ENCODE peak calls at places on chromosomes 12 and 14, in six cellular contexts. T is kidney, Q is IMR-90, O is lung, B is fibroblast of lung, M is adrenal gland. D is an unnamed sample. For H3K4me1, the result is how much of the 10 kb centered on the place peaks cover.

GRCh38 chr12:54936736-54937135 is 47.8 kb downstream of the TESPA1 start:
- DNase-seq in T (no peak), Q (no peak), O (no peak), B (no peak), M (no peak), D (no peak)

GRCh38 chr12:95882080-95882479 is 23.3 kb downstream of the SNRPF start:
- DNase-seq in T (no peak), Q (peak), O (no peak), B (no peak), M (no peak), D (no peak)

GRCh38 chr12:103742349-103742784 is 98.7 kb downstream of the NT5DC3 start:
- DNase-seq in T (no peak), Q (no peak), O (no peak), B (peak), M (peak), D (no peak)

GRCh38 chr12:49791156-49791555 is 37.1 kb downstream of the NCKAP5L start:
- DNase-seq in T (no peak), Q (no peak), O (no peak), B (no peak), M (no peak), D (no peak)

GRCh38 chr12:48198619-48198973 is 4.5 kb downstream of the OR10AD1 start:
- DNase-seq in T (peak), Q (no peak), O (no peak), B (peak), M (peak), D (no peak)

GRCh38 chr14:89912667-89913211 is 41.8 kb downstream of the EFCAB11 start:
- DNase-seq in T (no peak), Q (peak), O (no peak), B (peak), M (peak), D (peak)

GRCh38 chr12:117660896-117661295 is 299.5 kb upstream of the NOS1 start:
- DNase-seq in T (no peak), Q (no peak), O (no peak), B (no peak), M (no peak), D (no peak)

GRCh38 chr14:99261916-99262787 is 9.8 kb downstream of the BCL11B start:
- DNase-seq in T (no peak), Q (no peak), O (no peak), B (no peak), M (no peak), D (no peak)

GRCh38 chr12:27970391-27970980 is 2.0 kb downstream of the PTHLH start:
- DNase-seq in T (peak), Q (peak), O (no peak), B (peak), M (peak), D (no peak)

DNA sequence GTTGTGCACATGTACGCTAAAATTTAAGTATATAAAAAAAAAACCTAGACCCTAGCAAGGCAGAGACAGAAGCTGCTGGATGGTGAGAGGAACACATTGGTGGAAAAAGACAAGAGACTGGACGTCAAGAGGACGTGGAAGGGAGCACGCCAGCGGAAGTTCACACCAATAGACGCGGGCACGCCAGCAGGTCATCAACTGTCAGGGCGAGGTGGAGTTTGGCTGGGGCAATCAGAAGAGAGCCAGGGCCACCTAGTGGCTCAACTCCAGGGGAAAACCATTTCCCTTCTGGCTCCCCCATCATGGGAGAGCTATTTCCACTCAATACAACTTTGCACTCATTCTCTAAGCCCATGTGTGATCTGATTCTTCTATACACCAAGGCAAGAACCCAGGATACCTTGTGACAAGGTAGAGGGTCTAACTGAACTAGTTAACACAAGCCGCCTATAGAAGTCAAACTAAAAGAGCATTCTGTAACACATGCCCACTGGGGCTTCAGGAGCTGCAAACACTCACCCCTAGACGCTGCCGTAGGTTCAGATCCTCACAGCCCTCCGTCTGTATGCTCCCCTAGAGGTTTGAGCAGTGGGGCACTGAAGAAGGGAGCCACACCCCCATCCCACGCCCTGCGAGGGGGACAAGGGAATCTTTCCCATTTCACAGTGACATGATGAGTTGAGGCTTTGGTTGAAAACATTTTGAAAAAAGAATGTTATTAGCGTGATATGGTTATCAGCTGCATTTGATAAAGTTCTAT is 702.7 kb downstream of the TMTC2 start:
- DNase-seq in T (no peak), Q (no peak), O (no peak), B (no peak), M (peak), D (peak)
- TF ChIP-seq CTCF in T (peak), Q (no peak), O (no peak), B (no peak), M (peak), D (peak)

DNA sequence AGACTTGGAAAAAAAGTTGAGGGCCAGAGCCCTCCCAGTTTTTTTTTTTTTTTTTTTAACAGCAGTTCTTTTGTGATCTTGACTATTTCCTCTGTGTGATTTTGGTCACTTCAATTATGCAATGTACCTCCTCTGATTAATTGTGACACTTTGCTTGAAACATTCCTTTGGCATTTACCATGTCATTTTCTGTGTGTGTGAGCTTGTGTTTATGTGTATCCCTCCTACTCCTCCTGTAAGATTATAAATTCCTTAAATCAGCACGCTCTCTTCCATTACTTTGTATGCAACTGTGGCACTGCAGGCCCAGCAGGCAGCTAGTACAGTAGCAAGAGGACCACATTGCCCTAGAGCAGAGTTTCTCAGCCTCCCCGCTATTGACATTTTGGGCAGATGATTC is 33.2 kb upstream of the GALNT16 start:
- DNase-seq in T (no peak), Q (no peak), O (no peak), B (no peak), M (no peak), D (no peak)
- H3K4me3 ChIP-seq in T (no peak), Q (no peak), O (no peak), B (no peak), M (no peak), D (no peak)

GRCh38 chr14:54488646-54489317 is at the start of gene GMFB:
- DNase-seq in T (peak), Q (peak), O (peak), B (peak), M (peak), D (peak)

GRCh38 chr14:54486685-54487084 is 2.1 kb downstream of the GMFB start:
- DNase-seq in T (no peak), Q (no peak), O (no peak), B (peak), M (no peak), D (no peak)

GRCh38 chr14:54488318-54488645 is 498 bp downstream of the GMFB start:
- DNase-seq in T (no peak), Q (no peak), O (no peak), B (no peak), M (no peak), D (no peak)

GRCh38 chr14:54489318-54489683 is 521 bp upstream of the GMFB start:
- DNase-seq in T (no peak), Q (no peak), O (no peak), B (no peak), M (no peak), D (no peak)

DNA sequence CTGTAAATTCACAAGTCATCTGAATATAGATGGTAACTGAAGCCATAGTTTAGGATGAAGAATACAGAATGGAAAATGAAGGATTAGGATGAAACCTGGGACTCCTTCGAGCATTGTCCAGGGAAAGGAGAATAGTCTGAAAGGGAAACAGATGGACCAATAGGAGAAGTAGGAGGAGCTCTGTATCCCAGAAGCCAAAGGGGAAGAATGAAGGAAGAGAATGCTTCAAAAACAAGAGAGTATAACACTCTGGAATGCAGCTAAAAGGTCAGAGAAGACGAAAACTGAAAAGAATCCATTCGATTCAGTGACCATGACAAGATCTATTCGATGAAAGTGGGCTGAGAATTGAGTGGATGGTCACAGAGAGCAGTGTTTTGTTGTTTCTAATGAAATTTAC is 1.0 kb downstream of the GMFB start:
- DNase-seq in T (no peak), Q (peak), O (no peak), B (peak), M (no peak), D (no peak)
- H3K4me1 ChIP-seq in T (under half), Q (under half), O (under half), B (under half), M (under half), D (under half)

DNA sequence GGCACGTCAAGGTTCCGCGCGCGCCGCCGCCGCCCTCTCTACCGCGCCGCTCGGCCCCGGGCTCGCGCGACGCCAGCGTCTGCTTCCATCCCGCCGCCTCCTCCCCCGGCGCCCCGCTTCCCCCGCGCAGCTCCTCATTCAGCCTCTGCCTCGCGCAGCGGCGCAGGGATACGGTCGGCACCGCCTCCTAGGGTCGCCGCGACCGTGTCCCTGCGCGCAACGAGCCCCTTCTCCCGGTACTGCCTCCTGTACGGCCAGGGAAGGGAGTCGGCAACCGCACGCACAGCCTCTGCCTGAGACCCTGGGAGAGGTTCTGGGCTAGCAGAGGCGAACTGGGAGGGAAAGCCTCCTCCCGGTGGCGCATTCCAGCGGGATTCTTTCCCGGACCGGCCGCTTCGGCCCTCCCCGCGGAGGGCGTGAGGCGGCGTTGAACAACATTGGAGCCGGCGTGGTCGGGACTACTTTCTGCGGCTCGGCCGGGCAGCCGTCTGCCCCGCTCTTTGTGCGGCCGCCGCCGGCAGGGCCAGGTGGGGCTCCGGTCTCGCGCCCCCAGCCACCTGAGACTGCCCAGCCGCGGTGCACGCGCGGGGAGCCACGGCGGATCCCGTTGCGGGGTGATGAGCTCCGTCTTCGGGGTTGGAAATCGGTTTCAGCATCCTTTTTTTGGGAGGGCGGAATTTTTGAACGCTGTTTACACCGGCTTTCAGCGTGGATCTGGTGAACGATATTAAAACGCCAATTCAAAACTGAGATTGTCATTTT is at the start of gene LRP6:
- DNase-seq in T (peak), Q (peak), O (peak), B (peak), M (peak), D (peak)
- TF ChIP-seq CTCF in T (no peak), Q (no peak), O (no peak), B (no peak), M (no peak), D (no peak)

GRCh38 chr12:68304626-68305025 is 27.5 kb downstream of the MDM1 start:
- DNase-seq in T (no peak), Q (peak), O (no peak), B (no peak), M (no peak), D (no peak)
- H3K4me3 ChIP-seq in T (no peak), Q (no peak), O (no peak), B (no peak), M (no peak), D (no peak)

DNA sequence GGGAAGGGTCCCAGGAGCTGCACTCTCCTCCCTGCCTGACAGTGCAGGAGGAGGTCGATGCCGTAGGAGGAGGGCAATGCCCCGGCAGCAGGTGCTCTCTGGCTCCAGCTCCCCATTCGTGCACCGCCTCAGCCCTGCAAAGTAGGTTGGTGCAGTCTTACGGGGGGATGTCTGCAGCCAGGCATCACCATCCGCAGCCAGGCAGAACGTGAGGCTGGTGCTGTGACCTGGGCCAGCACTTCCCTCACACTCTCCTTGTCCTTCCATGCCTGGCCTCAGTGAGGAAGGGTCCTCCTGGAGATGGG is 185.0 kb upstream of the C14orf180 start:
- DNase-seq in T (peak), Q (no peak), O (no peak), B (no peak), M (no peak), D (no peak)
- H3K4me1 ChIP-seq in T (under half), Q (under half), O (under half), B (under half), M (under half), D (under half)

GRCh38 chr12:71942259-71942658 is 3.6 kb downstream of the TPH2 start:
- DNase-seq in T (no peak), Q (no peak), O (no peak), B (no peak), M (no peak), D (no peak)

GRCh38 chr12:71935594-71935993 is 3.1 kb upstream of the TPH2 start:
- DNase-seq in T (no peak), Q (peak), O (no peak), B (no peak), M (no peak), D (no peak)

GRCh38 chr12:71941174-71941573 is 2.5 kb downstream of the TPH2 start:
- DNase-seq in T (no peak), Q (no peak), O (no peak), B (no peak), M (no peak), D (no peak)

DNA sequence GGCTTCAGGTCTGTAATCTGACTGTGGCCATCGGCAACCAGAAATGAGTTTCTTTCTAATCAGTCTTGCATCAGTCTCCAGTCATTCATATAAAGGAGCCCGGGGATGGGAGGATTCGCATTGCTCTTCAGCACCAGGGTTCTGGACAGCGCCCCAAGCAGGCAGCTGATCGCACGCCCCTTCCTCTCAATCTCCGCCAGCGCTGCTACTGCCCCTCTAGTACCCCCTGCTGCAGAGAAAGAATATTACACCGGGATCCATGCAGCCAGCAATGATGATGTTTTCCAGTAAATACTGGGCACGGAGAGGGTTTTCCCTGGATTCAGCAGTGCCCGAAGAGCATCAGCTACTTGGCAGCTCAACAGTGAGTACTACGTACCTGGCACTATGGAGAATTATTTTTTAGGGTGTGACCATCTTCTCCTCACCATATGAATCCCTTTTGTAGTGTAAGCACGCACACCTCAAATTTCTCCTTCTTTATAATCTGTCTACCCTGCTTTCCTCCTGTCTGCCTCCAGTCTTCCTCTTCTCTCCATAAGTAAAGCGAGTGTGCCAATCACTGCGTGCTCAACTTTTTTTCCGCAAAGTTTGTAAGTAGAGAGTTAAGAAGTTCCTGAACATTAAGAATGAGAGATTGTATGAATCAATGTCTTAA is at the start of gene TPH2:
- DNase-seq in T (peak), Q (peak), O (peak), B (peak), M (peak), D (peak)
- TF ChIP-seq CTCF in T (peak), Q (peak), O (no peak), B (peak), M (peak), D (peak)

D was measured in Caco-2.